ENCODE peak calls at places on chromosomes 11 and 22, in seven cellular contexts. O is GM23338, Z is HepG2, L is fibroblast of lung, K is neural progenitor cell, B is HCT116, W is H1. I is an unnamed sample.

GRCh38 chr11:130847517-130847916 is 68.8 kb downstream of the SNX19 start:
- DNase-seq in B (peak; percentile 46), L (peak; percentile 76), K (no peak), W (no peak), O (no peak), Z (peak; percentile 9), I (peak; percentile 99)

GRCh38 chr11:9313648-9314290 is 624 bp downstream of the TMEM41B start:
- DNase-seq in Z (no peak), W (no peak), L (peak; percentile 6), K (peak; percentile 63), O (peak; percentile 54), B (no peak), I (peak; percentile 30)

GRCh38 chr22:16975155-16975885 is 32.7 kb downstream of the GAB4 start:
- DNase-seq in W (no peak), O (no peak), Z (no peak), L (no peak), B (no peak), K (no peak), I (no peak)

GRCh38 chr11:74024630-74025029 is 15.7 kb upstream of the UCP3 start:
- DNase-seq in B (no peak), Z (no peak), W (no peak), O (no peak), L (peak; percentile 95), K (no peak), I (peak; percentile 62)

GRCh38 chr11:118401880-118402590 is 629 bp downstream of the ATP5MG start:
- DNase-seq in Z (peak; percentile 76), K (peak; percentile 13), B (no peak), W (peak; percentile 44), O (peak; percentile 22), L (peak; percentile 80), I (peak; percentile 63)

GRCh38 chr11:34682822-34683221 is 61.9 kb downstream of the EHF start:
- DNase-seq in K (no peak), O (peak; percentile 62), Z (no peak), L (no peak), B (peak; percentile 38), W (no peak), I (peak; percentile 52)

GRCh38 chr11:68044898-68045351 is 6.1 kb downstream of the TCIRG1 start:
- DNase-seq in Z (no peak), K (no peak), L (no peak), W (no peak), B (no peak), O (no peak), I (no peak)

GRCh38 chr22:50599816-50600454 is 658 bp upstream of the MAPK8IP2 start:
- DNase-seq in Z (peak; percentile 9), K (peak; percentile 88), O (peak; percentile 76), B (no peak), W (peak; percentile 92), L (no peak), I (peak; percentile 8)

GRCh38 chr11:67269401-67270255 is 3.4 kb downstream of the GRK2 start:
- DNase-seq in Z (no peak), W (no peak), O (no peak), B (no peak), K (no peak), L (no peak), I (no peak)

GRCh38 chr11:118180300-118180703 is 3.9 kb upstream of the SCN2B start:
- DNase-seq in Z (peak; percentile 59), K (peak; percentile 76), L (peak; percentile 60), O (peak; percentile 89), W (peak; percentile 77), B (peak; percentile 55), I (peak; percentile 64)

GRCh38 chr11:94511932-94512781 is at the start of gene C11orf97:
- DNase-seq in B (no peak), L (peak; percentile 42), K (peak; percentile 90), Z (peak; percentile 35), W (peak; percentile 88), O (peak; percentile 91), I (peak; percentile 28)

GRCh38 chr22:37633693-37634504 is 5.6 kb upstream of the SH3BP1 start:
- DNase-seq in B (no peak), W (peak; percentile 70), K (peak; percentile 82), O (peak; percentile 86), Z (peak; percentile 85), L (peak; percentile 92), I (no peak)

GRCh38 chr11:7696424-7696823 is 9.9 kb downstream of the OVCH2 start:
- DNase-seq in O (no peak), K (no peak), B (no peak), Z (no peak), L (no peak), W (no peak), I (no peak)

GRCh38 chr22:30327864-30328345 is 1.2 kb upstream of the TBC1D10A start:
- DNase-seq in B (peak; percentile 27), K (peak; percentile 31), O (peak; percentile 72), W (no peak), L (no peak), Z (peak; percentile 53), I (peak; percentile 46)

GRCh38 chr11:23311986-23312940 is 452.0 kb upstream of the CCDC179 start:
- DNase-seq in L (peak; percentile 28), W (no peak), Z (no peak), B (no peak), K (peak; percentile 3), O (peak; percentile 31), I (no peak)

GRCh38 chr22:49948958-49949913 is 11.3 kb upstream of the PIM3 start:
- DNase-seq in O (no peak), B (no peak), Z (peak; percentile 84), K (no peak), W (no peak), L (no peak), I (peak; percentile 50)

GRCh38 chr22:50576070-50576469 is 2.2 kb downstream of the CPT1B start:
- DNase-seq in O (peak; percentile 78), Z (peak; percentile 81), L (peak; percentile 56), B (peak; percentile 52), K (peak; percentile 61), W (no peak), I (peak; percentile 46)

GRCh38 chr22:33747576-33748180 is 172.6 kb downstream of the LARGE1 start:
- DNase-seq in Z (no peak), B (no peak), O (no peak), W (no peak), K (no peak), L (no peak), I (no peak)

GRCh38 chr11:73198677-73199076 is 19.4 kb upstream of the P2RY2 start:
- DNase-seq in W (no peak), Z (peak; percentile 62), L (no peak), B (peak; percentile 45), K (peak; percentile 47), O (peak; percentile 79), I (no peak)

GRCh38 chr22:26330971-26331625 is 98.0 kb upstream of the ASPHD2 start:
- DNase-seq in W (peak; percentile 86), B (peak; percentile 63), K (peak; percentile 76), Z (peak; percentile 54), O (peak; percentile 90), L (peak; percentile 26), I (peak; percentile 57)

GRCh38 chr11:96045622-96046456 is 121.9 kb upstream of the MTMR2 start:
- DNase-seq in Z (no peak), O (peak; percentile 86), L (peak; percentile 69), K (peak; percentile 55), B (no peak), W (peak; percentile 57), I (no peak)
- TF ChIP-seq CTCF in Z (no peak), O (peak; percentile 86), L (peak; percentile 37), K (peak; percentile 48), B (no peak), W (peak; percentile 69), I (peak; percentile 21)

GRCh38 chr11:78048561-78048960 is 15.1 kb upstream of the THRSP start:
- DNase-seq in W (no peak), B (no peak), L (no peak), K (no peak), O (peak; percentile 45), Z (no peak), I (no peak)

GRCh38 chr11:78046486-78046854 is 17.2 kb upstream of the THRSP start:
- DNase-seq in Z (no peak), O (no peak), L (no peak), W (no peak), K (no peak), B (no peak), I (no peak)

GRCh38 chr11:78044706-78045105 is 19.0 kb upstream of the THRSP start:
- DNase-seq in W (no peak), O (no peak), K (no peak), B (no peak), Z (no peak), L (no peak), I (no peak)

GRCh38 chr11:78042858-78043257 is 19.8 kb upstream of the KCTD14 start:
- DNase-seq in L (no peak), Z (no peak), O (no peak), W (no peak), B (no peak), K (no peak), I (no peak)

GRCh38 chr11:78045851-78046485 is 17.7 kb upstream of the THRSP start:
- DNase-seq in Z (peak; percentile 60), O (peak; percentile 74), B (peak; percentile 27), K (peak; percentile 86), L (peak; percentile 72), W (peak; percentile 95), I (peak; percentile 52)
- H3K4me2 ChIP-seq in Z (peak overlapping the region; percentile 100), O (peak overlapping the region; percentile 75), B (peak overlapping the region; percentile 68), K (peak overlapping the region; percentile 64), L (peak overlapping the region; percentile 91), W (peak overlapping the region; percentile 53), I (peak overlapping the region; percentile 81)

GRCh38 chr11:3202305-3202704 is 16.3 kb downstream of the MRGPRG start:
- DNase-seq in Z (no peak), K (no peak), W (no peak), L (no peak), O (no peak), B (no peak), I (no peak)

GRCh38 chr11:3202759-3203158 is 15.9 kb downstream of the MRGPRG start:
- DNase-seq in W (no peak), B (no peak), K (no peak), L (no peak), O (no peak), Z (no peak), I (no peak)

GRCh38 chr11:3204141-3205015 is 14.2 kb downstream of the MRGPRG start:
- DNase-seq in W (no peak), L (no peak), O (no peak), B (no peak), K (no peak), Z (no peak), I (no peak)

GRCh38 chr11:3201677-3202181 is 16.9 kb downstream of the MRGPRG start:
- DNase-seq in B (no peak), Z (no peak), O (no peak), L (no peak), K (no peak), W (no peak), I (no peak)

GRCh38 chr11:3203221-3204043 is 15.2 kb downstream of the MRGPRG start:
- DNase-seq in W (no peak), Z (no peak), B (no peak), K (peak; percentile 84), O (peak; percentile 69), L (no peak), I (peak; percentile 4)
- TF ChIP-seq EZH2 in W (peak; percentile 47), Z (no peak), B (no peak), K (peak; percentile 61), O (no peak), L (peak; percentile 55), I (no peak)

DNA sequence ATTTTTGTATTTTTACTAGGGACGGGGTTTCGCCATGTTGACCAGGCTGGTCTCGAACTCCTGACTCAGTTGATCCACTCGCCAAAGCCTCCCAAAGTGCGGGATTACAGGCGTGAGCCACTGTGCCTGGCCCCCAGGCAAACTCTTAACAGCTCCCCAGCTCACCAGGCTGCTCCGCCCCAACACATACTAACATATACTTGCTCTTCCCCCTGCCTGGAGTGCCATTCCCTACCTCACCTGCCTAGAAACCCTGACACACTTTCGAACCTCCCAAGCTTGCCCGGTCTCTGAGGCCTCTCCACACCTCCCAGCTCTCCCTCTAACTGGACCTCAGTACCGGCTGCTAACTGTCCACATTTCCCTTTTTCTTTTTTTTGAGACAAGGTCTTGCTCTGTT is 8.5 kb downstream of the MAP4K2 start:
- DNase-seq in W (no peak), K (no peak), L (no peak), B (no peak), Z (no peak), O (no peak), I (no peak)
- TF ChIP-seq CTCF in W (no peak), K (no peak), L (no peak), B (no peak), Z (no peak), O (no peak), I (no peak)